ENCODE peak calls at places on chromosomes 13 and 19, in five cellular contexts. M is fibroblast of mammary gland, P is AG09309, B is AG04450, U is GM23338. H is an unnamed sample.

GRCh38 chr19:47363758-47364529 is 14.8 kb downstream of the DHX34 start:
- DNase-seq in U (peak), P (peak), M (peak), B (no peak), H (no peak)

GRCh38 chr13:24050292-24050711 is 110.2 kb upstream of the SPATA13 start:
- DNase-seq in P (no peak), M (peak), U (no peak), B (no peak), H (no peak)

GRCh38 chr19:46950526-46951235 is 69.0 kb upstream of the NPAS1 start:
- DNase-seq in U (no peak), M (no peak), P (no peak), B (no peak), H (no peak)

GRCh38 chr19:5799247-5800241 is 5.3 kb upstream of the NRTN start:
- DNase-seq in P (no peak), M (no peak), B (no peak), U (no peak), H (no peak)

GRCh38 chr19:49585023-49585422 is 3.9 kb downstream of the PRRG2 start:
- DNase-seq in P (no peak), M (no peak), U (peak), B (no peak), H (no peak)

GRCh38 chr13:44331912-44332840 is 41.4 kb upstream of the SERP2 start:
- DNase-seq in U (no peak), P (no peak), B (peak), M (peak), H (no peak)

GRCh38 chr19:30649934-30650614 is 277.9 kb downstream of the ZNF536 start:
- DNase-seq in B (no peak), M (peak), P (no peak), U (peak), H (no peak)

GRCh38 chr13:29991343-29991742 is 140.9 kb upstream of the UBL3 start:
- DNase-seq in B (peak), M (peak), P (peak), U (no peak), H (peak)

GRCh38 chr13:110716235-110716505 is 2.7 kb downstream of the ING1 start:
- DNase-seq in B (no peak), U (peak), M (peak), P (no peak), H (no peak)

GRCh38 chr19:4889034-4889825 is 13.5 kb downstream of the ARRDC5 start:
- DNase-seq in U (no peak), B (no peak), M (peak), P (no peak), H (no peak)

GRCh38 chr13:30906411-30906990 is 430 bp downstream of the MEDAG start:
- DNase-seq in M (no peak), B (no peak), U (peak), P (no peak), H (no peak)

GRCh38 chr19:54325194-54325621 is 12.2 kb upstream of the LILRA5 start:
- DNase-seq in B (no peak), M (peak), P (no peak), U (peak), H (no peak)

GRCh38 chr13:76980075-76980718 is 11.7 kb upstream of the CLN5 start:
- DNase-seq in U (peak), P (no peak), B (peak), M (peak), H (no peak)

GRCh38 chr13:52846567-52847321 is 1.7 kb downstream of the PCDH8 start:
- DNase-seq in B (no peak), M (peak), P (no peak), U (peak), H (no peak)

GRCh38 chr13:109517516-109517915 is 268.9 kb downstream of the IRS2 start:
- DNase-seq in B (no peak), U (no peak), M (peak), P (no peak), H (no peak)

GRCh38 chr19:5891938-5892771 is 11.4 kb downstream of the NDUFA11 start:
- DNase-seq in U (peak), P (no peak), M (peak), B (no peak), H (no peak)

GRCh38 chr19:36213793-36214387 is 575 bp downstream of the ZNF565 start:
- DNase-seq in P (peak), U (no peak), M (peak), B (no peak), H (no peak)

GRCh38 chr19:31335716-31336115 is 13.5 kb downstream of the TSHZ3 start:
- DNase-seq in B (no peak), M (no peak), U (no peak), P (no peak), H (no peak)

GRCh38 chr19:4278926-4279529 is at the start of gene SHD:
- DNase-seq in U (peak), B (no peak), P (no peak), M (no peak), H (no peak)

GRCh38 chr19:12843999-12844732 is 5.9 kb downstream of the MAST1 start:
- DNase-seq in B (no peak), P (no peak), M (no peak), U (no peak), H (no peak)

GRCh38 chr19:6271721-6272410 is 7.9 kb downstream of the MLLT1 start:
- DNase-seq in M (peak), B (no peak), P (peak), U (peak), H (no peak)

GRCh38 chr19:38945562-38946228 is 15.0 kb downstream of the MRPS12 start:
- DNase-seq in B (no peak), U (peak), P (no peak), M (no peak), H (no peak)

GRCh38 chr19:12596927-12597548 is 13.6 kb downstream of the ZNF490 start:
- DNase-seq in M (no peak), P (no peak), B (no peak), U (peak), H (no peak)

GRCh38 chr19:53132231-53132991 is at the start of gene ZNF415:
- DNase-seq in P (no peak), M (peak), U (peak), B (peak), H (no peak)

GRCh38 chr19:48418317-48419064 is 25.0 kb downstream of the GRIN2D start:
- DNase-seq in B (no peak), P (no peak), M (peak), U (peak), H (no peak)

GRCh38 chr13:48448963-48449614 is 36.2 kb upstream of the LPAR6 start:
- DNase-seq in U (no peak), M (peak), B (peak), P (no peak), H (no peak)

GRCh38 chr19:10013316-10013715 is at the start of gene RDH8:
- DNase-seq in P (no peak), U (no peak), B (no peak), M (no peak), H (no peak)

GRCh38 chr19:47582320-47582909 is 9.5 kb upstream of the ZNF541 start:
- DNase-seq in P (peak), M (peak), U (no peak), B (no peak), H (no peak)

GRCh38 chr13:112985803-112986408 is 16.9 kb downstream of the MCF2L start:
- DNase-seq in M (no peak), B (no peak), U (no peak), P (no peak), H (no peak)

GRCh38 chr19:51572908-51573307 is 1.8 kb downstream of the ZNF175 start:
- DNase-seq in M (peak), U (no peak), B (peak), P (peak), H (no peak)

GRCh38 chr19:6740589-6741348 is 1.3 kb downstream of the TRIP10 start:
- DNase-seq in B (no peak), P (no peak), M (peak), U (peak), H (no peak)

GRCh38 chr13:25868483-25868882 is 183.3 kb downstream of the SHISA2 start:
- DNase-seq in P (no peak), M (no peak), U (no peak), B (no peak), H (no peak)

GRCh38 chr13:21395953-21396352 is 63.1 kb downstream of the ZDHHC20 start:
- DNase-seq in U (no peak), B (no peak), P (no peak), M (no peak), H (no peak)

GRCh38 chr19:10975374-10976036 is 14.7 kb downstream of the SMARCA4 start:
- DNase-seq in U (no peak), P (no peak), M (peak), B (no peak), H (no peak)

GRCh38 chr19:5066768-5067167 is 97.9 kb downstream of the KDM4B start:
- DNase-seq in B (no peak), U (no peak), P (no peak), M (no peak), H (no peak)

GRCh38 chr19:18589380-18590272 is 1.0 kb downstream of the REX1BD start:
- DNase-seq in U (peak), M (peak), P (no peak), B (no peak), H (no peak)

GRCh38 chr19:38210458-38210987 is 13.5 kb downstream of the DPF1 start:
- DNase-seq in U (peak), M (no peak), P (no peak), B (no peak), H (no peak)

GRCh38 chr13:77222000-77222690 is 104.7 kb downstream of the MYCBP2 start:
- DNase-seq in B (no peak), U (no peak), P (no peak), M (no peak), H (no peak)

GRCh38 chr19:36120092-36120983 is 5.1 kb downstream of the TBCB start:
- DNase-seq in P (no peak), U (no peak), B (no peak), M (no peak), H (no peak)

GRCh38 chr19:5623397-5624153 is 692 bp downstream of the SAFB start:
- DNase-seq in M (no peak), U (no peak), B (no peak), P (no peak), H (no peak)

DNA sequence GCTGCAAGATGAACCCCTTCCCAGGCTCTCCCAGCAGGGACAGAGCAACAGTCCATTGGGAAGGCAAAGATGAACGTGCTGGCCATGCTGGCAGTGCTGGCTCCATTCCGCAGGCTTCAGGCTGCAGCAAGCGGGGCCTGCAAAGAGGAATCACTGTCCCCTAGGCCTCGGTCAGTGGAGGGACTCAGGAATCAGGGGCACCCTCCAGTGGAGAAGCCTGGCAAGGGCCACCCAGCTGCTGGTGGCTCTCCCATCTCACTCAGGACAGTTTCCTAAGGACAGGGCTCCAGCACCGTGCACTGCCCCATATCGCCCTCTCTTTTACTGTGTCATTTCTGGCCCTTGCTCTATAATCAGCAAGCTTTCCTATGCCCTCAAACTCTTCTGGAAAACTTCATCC is 498.6 kb downstream of the EFNB2 start:
- DNase-seq in U (peak), P (no peak), B (no peak), M (no peak), H (no peak)
- TF ChIP-seq CTCF in U (no peak), P (no peak), B (no peak), M (no peak), H (no peak)

GRCh38 chr13:46039421-46040036 is 13.0 kb downstream of the ZC3H13 start:
- DNase-seq in B (peak), P (no peak), U (no peak), M (peak), H (no peak)

GRCh38 chr13:46040763-46041162 is 11.8 kb downstream of the ZC3H13 start:
- DNase-seq in P (no peak), B (no peak), M (no peak), U (no peak), H (no peak)

GRCh38 chr13:46045424-46045823 is 7.1 kb downstream of the ZC3H13 start:
- DNase-seq in U (no peak), B (no peak), M (no peak), P (no peak), H (no peak)

GRCh38 chr13:46041335-46041934 is 11.1 kb downstream of the ZC3H13 start:
- DNase-seq in P (peak), M (peak), B (no peak), U (no peak), H (no peak)

GRCh38 chr13:46043647-46044046 is 8.9 kb downstream of the ZC3H13 start:
- DNase-seq in U (no peak), M (no peak), P (no peak), B (no peak), H (no peak)
- H3K4me3 ChIP-seq in U (no peak), M (no peak), P (no peak), B (no peak), H (no peak)

DNA sequence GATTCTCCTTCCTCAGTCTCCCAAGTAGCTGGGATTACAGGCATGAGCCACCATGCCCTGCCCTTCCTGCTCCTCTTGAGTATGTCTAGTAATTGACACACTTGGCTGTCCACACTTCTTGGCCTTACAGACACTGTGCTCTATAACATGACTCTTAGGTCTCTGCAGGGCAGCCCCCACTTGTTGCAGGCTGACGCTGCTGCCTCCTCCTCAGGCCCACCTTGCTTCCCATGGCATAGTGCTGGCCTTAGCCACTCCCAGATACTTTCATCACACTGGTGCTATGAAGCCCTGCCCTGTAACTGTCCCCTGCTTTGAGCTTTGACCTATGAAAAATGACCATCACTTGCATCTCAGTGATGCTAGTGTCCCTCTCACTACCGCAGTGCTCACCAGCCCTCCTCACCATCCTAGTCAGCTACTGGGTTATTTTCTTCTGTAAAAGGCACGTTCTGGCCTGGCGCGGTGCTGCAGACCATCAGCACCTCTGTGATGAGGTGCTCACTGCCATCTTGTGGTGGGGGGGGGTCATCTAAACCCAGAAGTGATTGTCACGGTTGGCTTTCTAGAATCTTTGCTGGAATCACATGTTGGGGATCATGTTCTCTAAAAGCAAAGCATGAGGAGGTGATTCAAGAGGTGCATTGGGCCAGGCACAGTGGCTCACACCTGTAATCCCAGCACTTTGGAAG is 9.8 kb downstream of the ERICH4 start:
- DNase-seq in P (no peak), B (no peak), U (no peak), M (no peak), H (no peak)
- TF ChIP-seq CTCF in P (no peak), B (no peak), U (peak), M (no peak), H (no peak)

GRCh38 chr19:41424335-41425173 is 2.6 kb downstream of the B3GNT8 start:
- DNase-seq in P (no peak), B (no peak), M (no peak), U (no peak), H (no peak)

GRCh38 chr19:41426116-41426841 is 895 bp downstream of the B3GNT8 start:
- DNase-seq in B (no peak), M (no peak), U (no peak), P (no peak), H (no peak)

GRCh38 chr19:41426952-41427646 is at the start of gene B3GNT8:
- DNase-seq in U (peak), M (peak), P (no peak), B (peak), H (no peak)

GRCh38 chr19:41427647-41428480 is 690 bp upstream of the B3GNT8 start:
- DNase-seq in P (no peak), B (no peak), U (peak), M (no peak), H (no peak)

DNA sequence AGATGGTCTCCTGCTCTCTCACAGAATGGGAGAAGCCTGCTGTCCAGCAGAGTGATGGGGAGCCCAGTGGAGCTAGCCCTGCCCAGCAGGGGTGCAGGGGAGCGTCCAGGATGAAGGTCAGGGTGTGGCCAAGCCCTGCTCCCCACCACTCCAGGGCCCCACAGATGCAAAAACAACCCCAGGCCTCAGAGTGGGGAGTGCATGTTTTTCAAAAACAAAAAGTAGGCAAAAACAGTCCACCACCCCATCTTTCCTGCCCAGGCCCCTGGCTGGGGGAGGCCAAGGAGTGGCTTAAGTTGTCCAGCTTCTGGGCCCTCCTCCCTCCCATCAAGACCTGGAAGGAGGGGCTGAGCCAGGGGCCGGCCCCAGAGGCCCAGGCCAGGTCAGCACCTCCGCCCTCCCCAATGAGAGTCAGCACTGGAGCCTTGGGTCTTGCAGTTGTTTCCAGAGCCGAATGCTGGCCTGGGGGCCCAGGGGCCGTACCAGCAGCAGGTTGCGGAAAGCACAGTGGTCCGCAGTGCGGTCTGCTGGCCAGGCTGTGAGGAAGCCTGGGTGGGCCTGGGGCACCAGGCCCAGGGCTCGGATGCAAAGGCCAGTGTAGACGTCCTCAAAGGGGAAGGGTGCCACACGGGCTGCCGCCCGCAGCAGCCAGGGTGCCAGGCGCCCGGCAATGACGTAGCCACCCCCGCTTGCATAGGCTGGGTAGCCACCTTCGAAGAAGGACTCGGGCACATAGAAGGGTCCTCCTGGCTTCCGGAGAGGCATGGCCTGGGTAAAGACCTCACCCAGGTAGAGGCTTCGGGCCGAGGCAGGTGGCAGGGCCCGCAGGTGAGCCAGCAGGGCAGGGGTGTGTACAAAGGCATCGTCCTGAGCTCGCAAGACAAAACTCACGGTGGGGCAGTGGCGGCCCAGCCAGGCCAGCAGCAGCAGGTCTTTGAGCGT is 1.7 kb downstream of the B3GNT8 start:
- DNase-seq in U (no peak), P (no peak), B (no peak), M (no peak), H (no peak)
- H3K4me3 ChIP-seq in U (no peak), P (no peak), B (no peak), M (no peak), H (no peak)

GRCh38 chr13:84985860-84986259 is 813.4 kb downstream of the SLITRK6 start:
- DNase-seq in P (no peak), B (no peak), U (peak), M (no peak), H (no peak)
- TF ChIP-seq CTCF in P (no peak), B (peak), U (peak), M (no peak), H (peak)

GRCh38 chr19:14149509-14149994 is 13.2 kb upstream of the ASF1B start:
- DNase-seq in B (no peak), U (peak), M (peak), P (no peak), H (no peak)
- H3K4me3 ChIP-seq in B (no peak), U (peak), M (peak), P (peak), H (no peak)